ENCODE peak calls at places on chromosome 21, in six cellular contexts. I is brain microvascular endothelial cell, W is ELR, L is RPMI7951, B is fibroblast of lung, G is Ammon's horn. E is an unnamed sample.

GRCh38 chr21:38325761-38326420 is 69.1 kb downstream of the KCNJ15 start:
- DNase-seq in G (no peak), W (no peak), B (no peak), I (no peak), L (no peak), E (no peak)

GRCh38 chr21:21806711-21807597 is 808.7 kb downstream of the NCAM2 start:
- DNase-seq in B (peak; percentile 5), L (peak; percentile 5), I (no peak), W (peak; percentile 19), G (no peak), E (no peak)

GRCh38 chr21:41183575-41183974 is 15.6 kb downstream of the BACE2 start:
- DNase-seq in I (no peak), L (peak; percentile 31), B (no peak), W (no peak), G (no peak), E (no peak)

GRCh38 chr21:34734696-34735095 is 65.9 kb downstream of the CLIC6 start:
- DNase-seq in G (no peak), B (no peak), W (no peak), L (peak; percentile 85), I (no peak), E (no peak)

GRCh38 chr21:32122082-32122481 is 156.8 kb downstream of the MIS18A start:
- DNase-seq in B (no peak), I (no peak), W (no peak), G (no peak), L (no peak), E (no peak)

GRCh38 chr21:46425566-46425965 is 33.1 kb upstream of the DIP2A start:
- DNase-seq in G (no peak), L (no peak), I (no peak), W (no peak), B (no peak), E (no peak)

GRCh38 chr21:28261291-28261690 is 731.4 kb downstream of the LTN1 start:
- DNase-seq in L (no peak), G (no peak), I (no peak), W (no peak), B (no peak), E (no peak)

GRCh38 chr21:42836767-42837301 is 42.5 kb downstream of the WDR4 start:
- DNase-seq in W (no peak), B (no peak), L (no peak), I (no peak), G (no peak), E (no peak)

GRCh38 chr21:38333290-38334272 is 76.8 kb downstream of the KCNJ15 start:
- DNase-seq in W (peak; percentile 35), B (peak; percentile 41), L (no peak), I (no peak), G (no peak), E (no peak)

GRCh38 chr21:44303490-44303981 is 3.7 kb downstream of the PFKL start:
- DNase-seq in W (no peak), B (no peak), L (no peak), I (no peak), G (no peak), E (no peak)

GRCh38 chr21:45320991-45321656 is 33.4 kb upstream of the POFUT2 start:
- DNase-seq in B (no peak), L (no peak), I (no peak), G (no peak), W (peak; percentile 19), E (no peak)

GRCh38 chr21:21612446-21612845 is 614.2 kb downstream of the NCAM2 start:
- DNase-seq in G (peak; percentile 44), W (peak; percentile 91), I (peak; percentile 37), B (peak; percentile 97), L (peak; percentile 75), E (peak; percentile 92)

GRCh38 chr21:46424062-46424591 is 34.6 kb upstream of the DIP2A start:
- DNase-seq in L (no peak), W (no peak), I (no peak), G (no peak), B (no peak), E (no peak)

GRCh38 chr21:38490411-38491020 is 7.8 kb downstream of the ERG start:
- DNase-seq in G (no peak), B (no peak), L (no peak), I (no peak), W (no peak), E (no peak)

GRCh38 chr21:34886554-34887385 is 162.3 kb downstream of the RUNX1 start:
- DNase-seq in G (peak; percentile 7), W (peak; percentile 52), I (no peak), L (no peak), B (peak; percentile 45), E (no peak)

GRCh38 chr21:16422702-16423101 is 692.9 kb downstream of the USP25 start:
- DNase-seq in L (no peak), I (no peak), W (no peak), B (no peak), G (no peak), E (no peak)